ENCODE peak calls at places on chromosomes 1 and 21, in nine cellular contexts. One of them, this sample, is unnamed.

GRCh38 chr1:78601068-78601467 is 19.2 kb upstream of the IFI44L start:
- DNase-seq in HFFc6: no peak
- DNase-seq in fibroblast of mammary gland: no peak
- DNase-seq in fibroblast of the aortic adventitia: no peak
- DNase-seq in cardiac fibroblast: no peak
- DNase-seq in adrenal gland: no peak
- DNase-seq in kidney epithelial cell: no peak
- DNase-seq in fibroblast of lung: no peak
- DNase-seq in tibial artery: no peak
- DNase-seq in this sample: no peak

GRCh38 chr1:93578911-93579825 is 102.5 kb downstream of the BCAR3 start:
- DNase-seq in fibroblast of the aortic adventitia: no peak
- DNase-seq in fibroblast of lung: no peak
- DNase-seq in fibroblast of mammary gland: no peak
- DNase-seq in kidney epithelial cell: no peak
- DNase-seq in HFFc6: no peak
- DNase-seq in adrenal gland: peak
- DNase-seq in cardiac fibroblast: no peak
- DNase-seq in tibial artery: no peak
- DNase-seq in this sample: no peak

GRCh38 chr1:24847995-24848857 is 81.8 kb downstream of the RUNX3 start:
- DNase-seq in HFFc6: peak
- DNase-seq in cardiac fibroblast: peak
- DNase-seq in fibroblast of the aortic adventitia: peak
- DNase-seq in fibroblast of lung: peak
- DNase-seq in tibial artery: peak
- DNase-seq in kidney epithelial cell: peak
- DNase-seq in adrenal gland: peak
- DNase-seq in fibroblast of mammary gland: peak
- DNase-seq in this sample: peak

GRCh38 chr1:167706931-167707877 is 14.6 kb upstream of the MPZL1 start:
- DNase-seq in adrenal gland: no peak
- DNase-seq in HFFc6: no peak
- DNase-seq in fibroblast of lung: no peak
- DNase-seq in kidney epithelial cell: no peak
- DNase-seq in fibroblast of mammary gland: no peak
- DNase-seq in tibial artery: no peak
- DNase-seq in cardiac fibroblast: no peak
- DNase-seq in fibroblast of the aortic adventitia: no peak
- DNase-seq in this sample: no peak

GRCh38 chr1:185862235-185862634 is 128.0 kb downstream of the HMCN1 start:
- DNase-seq in fibroblast of mammary gland: peak
- DNase-seq in tibial artery: no peak
- DNase-seq in cardiac fibroblast: no peak
- DNase-seq in HFFc6: peak
- DNase-seq in fibroblast of the aortic adventitia: peak
- DNase-seq in adrenal gland: no peak
- DNase-seq in fibroblast of lung: peak
- DNase-seq in kidney epithelial cell: no peak
- DNase-seq in this sample: no peak

GRCh38 chr1:179178135-179178630 is 51.3 kb downstream of the ABL2 start:
- DNase-seq in kidney epithelial cell: no peak
- DNase-seq in adrenal gland: no peak
- DNase-seq in fibroblast of lung: peak
- DNase-seq in cardiac fibroblast: no peak
- DNase-seq in fibroblast of the aortic adventitia: no peak
- DNase-seq in fibroblast of mammary gland: no peak
- DNase-seq in tibial artery: no peak
- DNase-seq in HFFc6: peak
- DNase-seq in this sample: no peak

GRCh38 chr1:246537887-246538286 is 28.2 kb downstream of the TFB2M start:
- DNase-seq in adrenal gland: no peak
- DNase-seq in fibroblast of the aortic adventitia: no peak
- DNase-seq in HFFc6: no peak
- DNase-seq in fibroblast of lung: no peak
- DNase-seq in cardiac fibroblast: no peak
- DNase-seq in kidney epithelial cell: no peak
- DNase-seq in fibroblast of mammary gland: no peak
- DNase-seq in tibial artery: no peak
- DNase-seq in this sample: no peak

GRCh38 chr1:77282187-77282865 is 507 bp downstream of the AK5 start:
- DNase-seq in cardiac fibroblast: peak
- DNase-seq in fibroblast of mammary gland: peak
- DNase-seq in fibroblast of lung: peak
- DNase-seq in kidney epithelial cell: no peak
- DNase-seq in adrenal gland: peak
- DNase-seq in tibial artery: no peak
- DNase-seq in fibroblast of the aortic adventitia: peak
- DNase-seq in HFFc6: peak
- DNase-seq in this sample: peak

GRCh38 chr1:84550826-84551225 is 23.4 kb downstream of the CTBS start:
- DNase-seq in kidney epithelial cell: no peak
- DNase-seq in cardiac fibroblast: peak
- DNase-seq in fibroblast of lung: no peak
- DNase-seq in adrenal gland: no peak
- DNase-seq in fibroblast of mammary gland: peak
- DNase-seq in fibroblast of the aortic adventitia: peak
- DNase-seq in tibial artery: no peak
- DNase-seq in HFFc6: no peak
- DNase-seq in this sample: no peak

GRCh38 chr1:109997867-109998229 is 13.3 kb downstream of the AHCYL1 start:
- DNase-seq in kidney epithelial cell: no peak
- DNase-seq in fibroblast of the aortic adventitia: no peak
- DNase-seq in tibial artery: no peak
- DNase-seq in fibroblast of lung: no peak
- DNase-seq in adrenal gland: no peak
- DNase-seq in cardiac fibroblast: no peak
- DNase-seq in fibroblast of mammary gland: no peak
- DNase-seq in HFFc6: no peak
- DNase-seq in this sample: no peak

GRCh38 chr1:44025816-44026215 is 5.4 kb downstream of the SLC6A9 start:
- DNase-seq in fibroblast of mammary gland: no peak
- DNase-seq in tibial artery: no peak
- DNase-seq in fibroblast of the aortic adventitia: no peak
- DNase-seq in adrenal gland: no peak
- DNase-seq in HFFc6: no peak
- DNase-seq in fibroblast of lung: no peak
- DNase-seq in kidney epithelial cell: no peak
- DNase-seq in cardiac fibroblast: no peak
- DNase-seq in this sample: no peak

GRCh38 chr1:114079596-114080190 is 74.0 kb downstream of the SYT6 start:
- DNase-seq in kidney epithelial cell: no peak
- DNase-seq in fibroblast of lung: no peak
- DNase-seq in fibroblast of mammary gland: no peak
- DNase-seq in HFFc6: no peak
- DNase-seq in fibroblast of the aortic adventitia: no peak
- DNase-seq in cardiac fibroblast: no peak
- DNase-seq in adrenal gland: no peak
- DNase-seq in tibial artery: no peak
- DNase-seq in this sample: no peak

GRCh38 chr1:221272940-221273339 is 393.7 kb downstream of the HLX start:
- DNase-seq in cardiac fibroblast: no peak
- DNase-seq in tibial artery: no peak
- DNase-seq in fibroblast of the aortic adventitia: peak
- DNase-seq in fibroblast of lung: no peak
- DNase-seq in kidney epithelial cell: no peak
- DNase-seq in fibroblast of mammary gland: no peak
- DNase-seq in HFFc6: no peak
- DNase-seq in adrenal gland: no peak
- DNase-seq in this sample: no peak

GRCh38 chr1:37614105-37614504 is 18.4 kb upstream of the GNL2 start:
- DNase-seq in fibroblast of lung: no peak
- DNase-seq in kidney epithelial cell: no peak
- DNase-seq in HFFc6: no peak
- DNase-seq in cardiac fibroblast: no peak
- DNase-seq in fibroblast of the aortic adventitia: no peak
- DNase-seq in adrenal gland: no peak
- DNase-seq in tibial artery: no peak
- DNase-seq in fibroblast of mammary gland: no peak
- DNase-seq in this sample: no peak

GRCh38 chr1:55213029-55213884 is 1.9 kb downstream of the USP24 start:
- DNase-seq in tibial artery: no peak
- DNase-seq in adrenal gland: no peak
- DNase-seq in HFFc6: no peak
- DNase-seq in fibroblast of lung: peak
- DNase-seq in kidney epithelial cell: no peak
- DNase-seq in fibroblast of the aortic adventitia: no peak
- DNase-seq in fibroblast of mammary gland: no peak
- DNase-seq in cardiac fibroblast: no peak
- DNase-seq in this sample: no peak

GRCh38 chr1:35622510-35623171 is 18.7 kb downstream of the PSMB2 start:
- DNase-seq in tibial artery: no peak
- DNase-seq in HFFc6: no peak
- DNase-seq in fibroblast of mammary gland: no peak
- DNase-seq in cardiac fibroblast: no peak
- DNase-seq in fibroblast of the aortic adventitia: no peak
- DNase-seq in fibroblast of lung: no peak
- DNase-seq in kidney epithelial cell: no peak
- DNase-seq in adrenal gland: no peak
- DNase-seq in this sample: no peak

GRCh38 chr1:241423541-241424479 is 66.8 kb upstream of the RGS7 start:
- DNase-seq in fibroblast of lung: peak
- DNase-seq in fibroblast of mammary gland: peak
- DNase-seq in tibial artery: no peak
- DNase-seq in fibroblast of the aortic adventitia: peak
- DNase-seq in adrenal gland: peak
- DNase-seq in kidney epithelial cell: no peak
- DNase-seq in HFFc6: peak
- DNase-seq in cardiac fibroblast: peak
- DNase-seq in this sample: peak

GRCh38 chr21:15466329-15466728 is 263.5 kb upstream of the USP25 start:
- DNase-seq in fibroblast of the aortic adventitia: no peak
- DNase-seq in kidney epithelial cell: no peak
- DNase-seq in adrenal gland: no peak
- DNase-seq in cardiac fibroblast: no peak
- DNase-seq in HFFc6: no peak
- DNase-seq in fibroblast of mammary gland: no peak
- DNase-seq in fibroblast of lung: no peak
- DNase-seq in tibial artery: no peak
- DNase-seq in this sample: no peak

GRCh38 chr21:15457962-15458361 is 271.8 kb upstream of the USP25 start:
- DNase-seq in cardiac fibroblast: no peak
- DNase-seq in tibial artery: no peak
- DNase-seq in fibroblast of mammary gland: no peak
- DNase-seq in HFFc6: no peak
- DNase-seq in adrenal gland: no peak
- DNase-seq in fibroblast of the aortic adventitia: no peak
- DNase-seq in kidney epithelial cell: no peak
- DNase-seq in fibroblast of lung: no peak
- DNase-seq in this sample: no peak

GRCh38 chr21:15462092-15462491 is 267.7 kb upstream of the USP25 start:
- DNase-seq in kidney epithelial cell: no peak
- DNase-seq in fibroblast of mammary gland: no peak
- DNase-seq in fibroblast of the aortic adventitia: no peak
- DNase-seq in fibroblast of lung: no peak
- DNase-seq in cardiac fibroblast: no peak
- DNase-seq in adrenal gland: no peak
- DNase-seq in HFFc6: no peak
- DNase-seq in tibial artery: no peak
- DNase-seq in this sample: no peak
- TF ChIP-seq CTCF in kidney epithelial cell: no peak
- TF ChIP-seq CTCF in fibroblast of mammary gland: no peak
- TF ChIP-seq CTCF in fibroblast of the aortic adventitia: no peak
- TF ChIP-seq CTCF in fibroblast of lung: no peak
- TF ChIP-seq CTCF in cardiac fibroblast: no peak
- TF ChIP-seq CTCF in adrenal gland: no peak
- TF ChIP-seq CTCF in HFFc6: no peak
- TF ChIP-seq CTCF in tibial artery: no peak
- TF ChIP-seq CTCF in this sample: no peak

DNA sequence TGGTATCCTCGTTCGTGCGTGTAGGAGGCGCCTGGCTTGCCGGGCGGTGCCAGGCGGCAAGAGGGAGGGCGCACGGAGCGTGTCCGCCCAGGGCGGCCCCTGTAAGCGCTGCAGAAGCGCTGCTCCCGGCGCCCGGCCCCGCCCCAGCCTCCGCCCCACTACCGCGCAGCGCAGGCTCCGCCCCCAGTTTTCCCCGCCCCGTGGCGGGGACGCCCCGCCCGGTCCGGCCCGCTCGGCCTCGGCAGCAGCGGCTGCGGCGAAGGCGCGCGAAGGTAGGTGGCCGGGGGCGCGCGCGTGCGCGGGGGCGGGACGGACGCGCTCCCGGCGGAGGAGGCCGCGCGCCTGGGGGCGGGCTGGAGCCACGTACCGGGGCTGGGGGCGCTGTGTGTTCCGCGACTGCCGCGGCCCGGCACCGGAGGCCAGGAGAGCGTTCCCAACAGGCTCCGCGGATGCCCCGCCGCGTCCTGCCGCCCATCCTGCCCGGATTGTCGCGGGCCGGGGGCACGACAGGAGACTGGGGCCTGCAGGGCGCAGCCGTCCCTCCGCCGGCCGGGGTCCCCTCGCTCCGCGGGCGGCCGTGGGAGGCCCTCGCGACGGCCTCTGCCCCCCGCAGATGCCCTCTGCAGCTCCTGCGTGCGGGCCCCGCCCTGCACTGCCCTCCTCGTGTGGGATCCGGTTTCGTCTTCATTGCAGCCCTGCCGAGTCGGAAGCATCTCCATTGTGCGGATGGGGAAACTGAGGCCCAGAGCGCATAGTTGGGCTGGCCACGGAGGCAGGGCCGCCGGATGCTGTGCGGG is 7.7 kb upstream of the CROCC start:
- DNase-seq in cardiac fibroblast: peak
- DNase-seq in kidney epithelial cell: peak
- DNase-seq in adrenal gland: peak
- DNase-seq in HFFc6: peak
- DNase-seq in tibial artery: peak
- DNase-seq in fibroblast of the aortic adventitia: peak
- DNase-seq in fibroblast of mammary gland: peak
- DNase-seq in fibroblast of lung: peak
- DNase-seq in this sample: peak
- TF ChIP-seq CTCF in cardiac fibroblast: no peak
- TF ChIP-seq CTCF in kidney epithelial cell: no peak
- TF ChIP-seq CTCF in adrenal gland: no peak
- TF ChIP-seq CTCF in HFFc6: peak
- TF ChIP-seq CTCF in tibial artery: no peak
- TF ChIP-seq CTCF in fibroblast of the aortic adventitia: no peak
- TF ChIP-seq CTCF in fibroblast of mammary gland: no peak
- TF ChIP-seq CTCF in fibroblast of lung: no peak
- TF ChIP-seq CTCF in this sample: no peak

GRCh38 chr1:30379684-30380624 is 343.4 kb downstream of the MATN1 start:
- DNase-seq in kidney epithelial cell: peak
- DNase-seq in fibroblast of the aortic adventitia: peak
- DNase-seq in tibial artery: peak
- DNase-seq in adrenal gland: peak
- DNase-seq in cardiac fibroblast: peak
- DNase-seq in HFFc6: peak
- DNase-seq in fibroblast of lung: peak
- DNase-seq in fibroblast of mammary gland: peak
- DNase-seq in this sample: peak
- TF ChIP-seq CTCF in kidney epithelial cell: peak
- TF ChIP-seq CTCF in fibroblast of the aortic adventitia: peak
- TF ChIP-seq CTCF in tibial artery: peak
- TF ChIP-seq CTCF in adrenal gland: peak
- TF ChIP-seq CTCF in cardiac fibroblast: peak
- TF ChIP-seq CTCF in HFFc6: peak
- TF ChIP-seq CTCF in fibroblast of lung: peak
- TF ChIP-seq CTCF in fibroblast of mammary gland: peak
- TF ChIP-seq CTCF in this sample: peak

DNA sequence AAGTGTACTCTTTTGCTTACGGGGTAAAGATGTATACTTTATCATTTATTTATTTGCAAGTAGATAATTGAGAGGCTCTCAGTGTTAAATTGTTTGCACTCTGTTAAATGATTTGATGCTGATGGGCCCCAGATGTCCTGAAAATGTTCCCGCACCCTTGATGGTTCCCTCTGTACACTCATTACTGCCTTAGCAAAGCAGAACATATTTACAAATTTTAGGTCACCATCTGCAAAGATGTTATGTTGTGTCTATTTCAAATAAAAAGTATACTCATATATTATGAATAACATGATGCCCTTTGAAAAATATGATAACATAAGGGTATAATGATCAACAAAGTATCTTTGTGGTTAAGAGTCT is 240.4 kb upstream of the SNX7 start:
- DNase-seq in fibroblast of mammary gland: no peak
- DNase-seq in adrenal gland: no peak
- DNase-seq in tibial artery: no peak
- DNase-seq in HFFc6: no peak
- DNase-seq in fibroblast of lung: no peak
- DNase-seq in cardiac fibroblast: no peak
- DNase-seq in fibroblast of the aortic adventitia: no peak
- DNase-seq in kidney epithelial cell: no peak
- DNase-seq in this sample: no peak
- TF ChIP-seq CTCF in fibroblast of mammary gland: no peak
- TF ChIP-seq CTCF in adrenal gland: no peak
- TF ChIP-seq CTCF in tibial artery: no peak
- TF ChIP-seq CTCF in HFFc6: no peak
- TF ChIP-seq CTCF in fibroblast of lung: no peak
- TF ChIP-seq CTCF in cardiac fibroblast: no peak
- TF ChIP-seq CTCF in fibroblast of the aortic adventitia: no peak
- TF ChIP-seq CTCF in kidney epithelial cell: no peak
- TF ChIP-seq CTCF in this sample: no peak